ENCODE peak calls at places on chromosomes 6 and 20, in nine cellular contexts. T is GM23248, W is trophoblast cell, H is ovary, D is neuronal stem cell, R is OCI-LY7, N is upper lobe of left lung, V is AG04450, P is cardiac muscle cell. X is an unnamed sample.

GRCh38 chr6:117138920-117139319 is 126.4 kb upstream of the VGLL2 start:
- DNase-seq in T (no peak), W (no peak), H (no peak), D (no peak), R (no peak), N (no peak), V (no peak), P (no peak), X (no peak)

GRCh38 chr20:7859371-7859802 is 80.9 kb downstream of the HAO1 start:
- DNase-seq in T (peak; percentile 79), W (no peak), H (no peak), D (peak; percentile 44), R (peak; percentile 78), N (no peak), V (no peak), P (peak; percentile 52), X (no peak)

GRCh38 chr6:10901751-10902150 is 14.9 kb downstream of the SYCP2L start:
- DNase-seq in T (no peak), W (no peak), H (no peak), D (no peak), R (peak; percentile 88), N (peak; percentile 23), V (no peak), P (no peak), X (no peak)

GRCh38 chr20:48839518-48839917 is 11.7 kb upstream of the PREX1 start:
- DNase-seq in T (no peak), W (no peak), H (no peak), D (no peak), R (peak; percentile 50), N (no peak), V (no peak), P (no peak), X (no peak)

GRCh38 chr20:53940356-53940694 is 130.1 kb downstream of the BCAS1 start:
- DNase-seq in T (no peak), W (no peak), H (no peak), D (no peak), R (no peak), N (no peak), V (no peak), P (no peak), X (no peak)

GRCh38 chr6:109079981-109080380 is 14.7 kb downstream of the SESN1 start:
- DNase-seq in T (no peak), W (no peak), H (no peak), D (no peak), R (peak; percentile 70), N (no peak), V (no peak), P (peak; percentile 72), X (no peak)

GRCh38 chr6:136723780-136724179 is 68.5 kb downstream of the MAP3K5 start:
- DNase-seq in T (no peak), W (no peak), H (no peak), D (no peak), R (peak; percentile 80), N (peak; percentile 35), V (no peak), P (no peak), X (no peak)

GRCh38 chr6:166379800-166380199 is 2.9 kb downstream of the MPC1 start:
- DNase-seq in T (no peak), W (no peak), H (no peak), D (no peak), R (no peak), N (peak; percentile 58), V (no peak), P (no peak), X (no peak)

GRCh38 chr6:52834481-52834880 is 6.1 kb downstream of the GSTA5 start:
- DNase-seq in T (peak; percentile 90), W (no peak), H (no peak), D (no peak), R (no peak), N (no peak), V (no peak), P (no peak), X (no peak)

GRCh38 chr6:27630727-27631613 is 158.1 kb upstream of the ZNF184 start:
- DNase-seq in T (peak; percentile 52), W (peak; percentile 94), H (peak; percentile 31), D (peak; percentile 74), R (no peak), N (no peak), V (no peak), P (peak; percentile 78), X (peak; percentile 21)

GRCh38 chr6:169168706-169169105 is 84.9 kb downstream of the THBS2 start:
- DNase-seq in T (no peak), W (no peak), H (no peak), D (no peak), R (no peak), N (no peak), V (no peak), P (no peak), X (no peak)

GRCh38 chr6:34512738-34513115 is 43.4 kb downstream of the SPDEF start:
- DNase-seq in T (no peak), W (no peak), H (no peak), D (no peak), R (no peak), N (no peak), V (no peak), P (no peak), X (no peak)

GRCh38 chr6:7671076-7671475 is 54.8 kb upstream of the BMP6 start:
- DNase-seq in T (peak; percentile 96), W (no peak), H (no peak), D (no peak), R (no peak), N (no peak), V (no peak), P (no peak), X (no peak)

GRCh38 chr6:17928514-17929430 is 58.7 kb downstream of the KIF13A start:
- DNase-seq in T (peak; percentile 79), W (no peak), H (no peak), D (no peak), R (no peak), N (no peak), V (no peak), P (no peak), X (no peak)

DNA sequence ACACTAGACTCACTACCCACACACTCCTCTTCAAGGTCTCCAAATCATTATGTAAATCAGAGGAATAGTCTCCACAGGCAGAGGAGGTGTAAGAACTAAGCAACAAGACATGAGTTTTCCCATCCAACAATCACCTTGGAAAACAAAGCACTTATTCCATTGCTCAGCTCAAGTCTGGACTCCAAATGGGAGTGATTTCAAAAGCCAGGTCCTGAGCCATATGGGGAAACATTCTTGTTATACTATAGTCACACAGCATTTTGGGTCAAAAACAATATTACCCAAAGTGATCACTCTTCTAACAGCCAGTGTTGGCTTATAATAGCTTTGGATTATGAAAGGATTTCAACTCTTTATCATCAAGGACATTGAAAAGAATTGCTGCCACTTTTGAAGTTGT is 3.6 kb upstream of the PRPH2 start:
- DNase-seq in T (peak; percentile 57), W (no peak), H (no peak), D (no peak), R (no peak), N (no peak), V (no peak), P (no peak), X (no peak)
- H3K4me3 ChIP-seq in T (peak overlapping the region; percentile 71), W (no peak overlapping the region), H (peak overlapping the region; percentile 43), D (no peak overlapping the region), R (peak overlapping the region; percentile 31), N (peak overlapping the region; percentile 58), V (peak overlapping the region; percentile 40), P (no peak overlapping the region), X (no peak overlapping the region)

DNA sequence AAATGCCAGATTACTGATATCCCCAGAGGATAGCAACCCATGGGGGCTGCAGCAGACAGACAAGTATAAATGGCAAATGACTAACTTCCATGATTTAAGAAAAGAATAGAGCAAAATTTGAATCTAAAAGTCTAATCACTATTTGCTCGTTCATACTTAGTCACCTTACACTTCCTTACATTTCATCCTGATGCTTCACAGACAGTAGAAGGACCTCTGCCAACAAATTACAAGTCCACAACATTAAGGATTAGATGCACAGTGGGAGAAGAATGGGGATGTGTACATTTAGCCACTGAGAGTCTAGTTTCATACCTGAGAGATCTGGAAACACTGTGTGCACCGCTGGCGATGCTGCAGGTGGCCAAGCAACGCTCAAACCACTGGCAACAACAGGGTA is 72.4 kb downstream of the FYN start:
- DNase-seq in T (peak; percentile 67), W (no peak), H (no peak), D (no peak), R (no peak), N (no peak), V (no peak), P (no peak), X (no peak)
- H3K27ac ChIP-seq in T (peak overlapping the region; percentile 78), W (no peak overlapping the region), H (no peak overlapping the region), D (no peak overlapping the region), R (no peak overlapping the region), N (no peak overlapping the region), V (no peak overlapping the region), P (no peak overlapping the region), X (no peak overlapping the region)

DNA sequence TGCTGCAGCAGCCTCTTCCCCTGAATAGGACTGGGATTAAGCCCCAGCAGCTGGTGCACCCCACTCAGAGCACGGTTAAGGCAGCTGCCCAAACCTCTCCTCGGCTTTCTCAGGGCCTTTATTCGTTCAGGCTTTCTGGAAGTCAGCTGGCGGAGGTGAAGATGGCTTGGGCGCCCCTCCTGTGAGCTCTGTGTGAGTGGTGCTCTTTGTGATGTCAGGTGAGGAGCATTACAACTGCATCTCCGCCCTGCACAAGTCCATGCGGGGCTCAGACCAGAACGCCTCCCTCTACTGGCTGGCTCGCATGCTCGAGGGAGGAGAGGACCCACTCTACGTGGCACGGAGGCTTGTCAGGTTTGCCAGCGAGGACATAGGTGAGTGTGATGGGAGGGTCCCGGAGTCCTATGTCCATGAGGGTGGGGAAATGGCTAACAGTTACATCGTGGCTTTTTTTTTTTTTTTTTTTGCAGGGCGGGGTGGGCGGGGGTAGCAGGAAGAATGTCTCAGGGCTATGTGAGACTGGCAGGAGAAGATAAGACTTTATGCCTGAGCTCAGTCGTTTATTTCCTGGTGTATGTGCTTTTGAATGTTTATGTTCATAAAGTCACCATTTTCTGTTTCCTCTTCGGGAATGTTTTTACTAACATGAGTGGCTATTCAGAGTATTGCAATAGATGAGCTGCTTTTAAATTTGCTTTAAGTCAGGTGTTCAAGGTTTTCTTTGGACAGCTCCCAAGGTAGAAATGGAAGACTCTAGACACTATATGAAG is 18.2 kb downstream of the WRNIP1 start:
- DNase-seq in T (no peak), W (no peak), H (no peak), D (no peak), R (no peak), N (no peak), V (no peak), P (no peak), X (no peak)
- H3K4me3 ChIP-seq in T (no peak overlapping the region), W (no peak overlapping the region), H (no peak overlapping the region), D (no peak overlapping the region), R (no peak overlapping the region), N (no peak overlapping the region), V (no peak overlapping the region), P (no peak overlapping the region), X (no peak overlapping the region)

DNA sequence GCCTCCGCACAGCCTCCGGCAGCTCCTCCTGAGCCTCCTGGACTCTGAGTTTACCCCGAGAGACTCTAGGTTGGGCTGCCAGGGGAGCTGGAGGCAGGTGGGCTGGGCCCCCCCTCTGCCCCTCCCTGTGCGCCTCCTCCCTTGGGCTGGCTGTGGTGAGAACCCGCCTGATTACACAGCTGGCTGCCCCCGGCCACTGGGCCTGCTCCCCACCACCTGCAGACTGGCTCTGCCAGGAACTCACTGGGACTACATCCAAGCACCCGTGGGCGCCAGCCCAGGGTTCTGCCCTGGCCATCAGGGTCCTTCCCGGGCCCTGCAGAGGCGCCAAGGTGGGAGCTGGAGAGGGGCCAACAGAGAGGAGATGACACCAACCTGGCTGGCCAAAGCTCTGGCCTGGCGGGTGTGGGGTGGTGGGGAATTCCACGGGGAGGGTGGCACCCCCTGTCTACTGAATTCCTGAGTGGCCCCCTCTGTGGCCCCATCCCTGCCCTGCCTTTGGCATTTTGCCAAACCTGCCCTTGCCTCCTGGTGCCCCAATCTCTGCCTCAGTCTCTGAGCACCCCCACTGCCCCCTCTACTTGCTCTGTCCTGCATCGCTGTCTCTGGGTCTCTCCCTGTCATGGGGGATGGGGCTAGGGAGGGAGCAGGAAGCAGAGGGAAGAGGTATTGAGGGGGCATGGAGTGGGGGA is 21.9 kb upstream of the CDH22 start:
- DNase-seq in T (no peak), W (no peak), H (no peak), D (no peak), R (no peak), N (no peak), V (no peak), P (no peak), X (peak; percentile 90)
- H3K27ac ChIP-seq in T (no peak overlapping the region), W (no peak overlapping the region), H (no peak overlapping the region), D (no peak overlapping the region), R (no peak overlapping the region), N (no peak overlapping the region), V (no peak overlapping the region), P (no peak overlapping the region), X (peak overlapping the region; percentile 8)